ENCODE peak calls at places on chromosomes 13 and 19, in four cellular contexts. Y is AG04450; W is stimulated activated CD8-positive, alpha-beta memory T cell treated with anti-CD3 and anti-CD28 coated beads, Interleukin-4, amount 100 ng/mL, for 48 hours; C is heart left ventricle. V is an unnamed sample.

GRCh38 chr19:16325161-16325527 is 518 bp downstream of the KLF2 start:
- DNase-seq in Y (no peak), C (peak), W (peak), V (no peak)

GRCh38 chr19:55461974-55462628 is 659 bp upstream of the ISOC2 start:
- DNase-seq in W (no peak), Y (no peak), C (no peak), V (peak)

GRCh38 chr19:46069841-46070341 is 29.1 kb upstream of the IGFL4 start:
- DNase-seq in Y (peak), W (no peak), C (no peak), V (peak)

GRCh38 chr13:80339841-80340642 is 884 bp downstream of the SPRY2 start:
- DNase-seq in Y (no peak), W (peak), C (peak), V (peak)

GRCh38 chr13:43303040-43303729 is 279.8 kb downstream of the DNAJC15 start:
- DNase-seq in W (no peak), Y (no peak), C (peak), V (peak)

GRCh38 chr19:46009530-46010510 is 13.0 kb downstream of the PGLYRP1 start:
- DNase-seq in Y (no peak), W (peak), C (peak), V (peak)

GRCh38 chr13:48562296-48563066 is 29.6 kb upstream of the RCBTB2 start:
- DNase-seq in W (peak), C (no peak), Y (no peak), V (no peak)

GRCh38 chr19:21748088-21748487 is 19.3 kb downstream of the ZNF100 start:
- DNase-seq in C (no peak), Y (no peak), W (no peak), V (no peak)

GRCh38 chr19:5170329-5170745 is 170.3 kb downstream of the PTPRS start:
- DNase-seq in Y (no peak), C (no peak), W (peak), V (no peak)

GRCh38 chr19:41323430-41324125 is 13.6 kb downstream of the CCDC97 start:
- DNase-seq in Y (peak), W (no peak), C (peak), V (peak)

GRCh38 chr19:44757057-44757734 is 8.7 kb downstream of the BCL3 start:
- DNase-seq in W (no peak), C (peak), Y (no peak), V (no peak)

GRCh38 chr13:43894438-43894837 is 14.7 kb downstream of the LACC1 start:
- DNase-seq in Y (no peak), W (no peak), C (no peak), V (no peak)

GRCh38 chr19:11279505-11280236 is 16.3 kb upstream of the TSPAN16 start:
- DNase-seq in W (peak), Y (no peak), C (no peak), V (no peak)